ENCODE peak calls at places on chromosome 14, in five cellular contexts. One of them, this sample, is unnamed.

GRCh38 chr14:32933943-32934890 is 4.5 kb upstream of the NPAS3 start:
- DNase-seq in psoas muscle: peak; percentile 17
- DNase-seq in hepatocyte: peak; percentile 45
- DNase-seq in tibial nerve: no peak
- DNase-seq in adrenal gland: peak; percentile 27
- DNase-seq in this sample: peak; percentile 70

GRCh38 chr14:32998433-32998832 is 59.8 kb downstream of the NPAS3 start:
- DNase-seq in psoas muscle: no peak
- DNase-seq in hepatocyte: no peak
- DNase-seq in tibial nerve: no peak
- DNase-seq in adrenal gland: no peak
- DNase-seq in this sample: peak; percentile 29

GRCh38 chr14:22691171-22691570 is 47.0 kb upstream of the OR6J1 start:
- DNase-seq in psoas muscle: no peak
- DNase-seq in hepatocyte: no peak
- DNase-seq in tibial nerve: no peak
- DNase-seq in adrenal gland: no peak
- DNase-seq in this sample: no peak

GRCh38 chr14:52073251-52073650 is 4.4 kb upstream of the NID2 start:
- DNase-seq in psoas muscle: no peak
- DNase-seq in hepatocyte: no peak
- DNase-seq in tibial nerve: no peak
- DNase-seq in adrenal gland: no peak
- DNase-seq in this sample: no peak

GRCh38 chr14:85195872-85196477 is 334.0 kb upstream of the FLRT2 start:
- DNase-seq in psoas muscle: no peak
- DNase-seq in hepatocyte: no peak
- DNase-seq in tibial nerve: no peak
- DNase-seq in adrenal gland: no peak
- DNase-seq in this sample: no peak

GRCh38 chr14:38254565-38255407 is 1.1 kb downstream of the CLEC14A start:
- DNase-seq in psoas muscle: peak; percentile 14
- DNase-seq in hepatocyte: no peak
- DNase-seq in tibial nerve: no peak
- DNase-seq in adrenal gland: no peak
- DNase-seq in this sample: peak; percentile 33

GRCh38 chr14:39107624-39108023 is 4.6 kb upstream of the SEC23A start:
- DNase-seq in psoas muscle: no peak
- DNase-seq in hepatocyte: peak; percentile 55
- DNase-seq in tibial nerve: no peak
- DNase-seq in adrenal gland: no peak
- DNase-seq in this sample: peak; percentile 16

GRCh38 chr14:32654106-32654505 is 284.6 kb upstream of the NPAS3 start:
- DNase-seq in psoas muscle: no peak
- DNase-seq in hepatocyte: no peak
- DNase-seq in tibial nerve: no peak
- DNase-seq in adrenal gland: no peak
- DNase-seq in this sample: no peak

GRCh38 chr14:34911209-34912150 is 36.3 kb upstream of the BAZ1A start:
- DNase-seq in psoas muscle: no peak
- DNase-seq in hepatocyte: no peak
- DNase-seq in tibial nerve: no peak
- DNase-seq in adrenal gland: no peak
- DNase-seq in this sample: peak; percentile 1

GRCh38 chr14:82905762-82906161 is 1372.1 kb upstream of the SEL1L start:
- DNase-seq in psoas muscle: no peak
- DNase-seq in hepatocyte: no peak
- DNase-seq in tibial nerve: no peak
- DNase-seq in adrenal gland: no peak
- DNase-seq in this sample: no peak

GRCh38 chr14:89000007-89000942 is 175.8 kb downstream of the TTC8 start:
- DNase-seq in psoas muscle: peak; percentile 26
- DNase-seq in hepatocyte: peak; percentile 76
- DNase-seq in tibial nerve: no peak
- DNase-seq in adrenal gland: peak; percentile 79
- DNase-seq in this sample: peak; percentile 98

GRCh38 chr14:45658917-45659299 is 405.9 kb upstream of the MIS18BP1 start:
- DNase-seq in psoas muscle: no peak
- DNase-seq in hepatocyte: no peak
- DNase-seq in tibial nerve: no peak
- DNase-seq in adrenal gland: no peak
- DNase-seq in this sample: no peak

DNA sequence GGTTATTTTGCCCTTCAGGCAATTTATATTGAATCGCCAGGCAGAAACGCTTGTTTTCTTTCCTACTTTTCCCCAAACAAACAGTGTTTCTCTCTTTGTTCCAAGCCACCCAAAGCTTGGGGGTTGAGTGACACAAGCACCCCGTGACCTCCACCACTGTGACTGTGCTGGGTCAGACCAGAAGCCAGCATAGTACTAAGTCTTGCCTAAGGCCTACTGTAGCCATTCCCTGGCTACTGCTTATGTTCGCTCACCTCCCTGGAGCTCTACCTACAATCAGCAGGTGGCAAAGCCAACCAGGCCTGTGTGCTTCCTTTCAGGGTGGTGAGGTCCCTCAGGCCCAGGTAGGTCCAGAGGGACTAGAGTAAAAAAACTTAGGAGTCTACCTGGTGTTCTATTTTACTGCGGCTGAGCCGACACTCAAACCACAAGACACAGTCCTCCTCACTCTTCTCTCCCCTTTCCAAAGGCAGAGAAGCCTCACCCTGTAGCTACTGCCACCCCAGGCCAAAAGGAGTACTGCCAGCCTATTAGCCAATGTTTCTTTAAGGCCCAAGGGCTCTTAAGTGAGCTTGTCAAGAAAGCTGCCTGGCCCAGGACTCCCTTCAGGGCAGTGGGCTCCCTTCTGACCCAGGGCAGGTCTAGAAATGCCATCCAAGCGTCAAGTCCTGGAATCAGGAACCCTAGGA is 411.8 kb upstream of the MIS18BP1 start:
- DNase-seq in psoas muscle: no peak
- DNase-seq in hepatocyte: no peak
- DNase-seq in tibial nerve: no peak
- DNase-seq in adrenal gland: no peak
- DNase-seq in this sample: no peak
- TF ChIP-seq CTCF in psoas muscle: no peak
- TF ChIP-seq CTCF in hepatocyte: no peak
- TF ChIP-seq CTCF in tibial nerve: no peak
- TF ChIP-seq CTCF in adrenal gland: no peak
- TF ChIP-seq CTCF in this sample: no peak

GRCh38 chr14:68946423-68946822 is 32.7 kb downstream of the ACTN1 start:
- DNase-seq in psoas muscle: no peak
- DNase-seq in hepatocyte: no peak
- DNase-seq in tibial nerve: no peak
- DNase-seq in adrenal gland: no peak
- DNase-seq in this sample: no peak
- H3K4me1 ChIP-seq in psoas muscle: peaks cover 50% of the 10 kb centered on the region
- H3K4me1 ChIP-seq in hepatocyte: peaks cover 64% of the 10 kb centered on the region
- H3K4me1 ChIP-seq in tibial nerve: peaks cover 30% of the 10 kb centered on the region
- H3K4me1 ChIP-seq in adrenal gland: peaks cover 56% of the 10 kb centered on the region
- H3K4me1 ChIP-seq in this sample: peaks cover 46% of the 10 kb centered on the region

DNA sequence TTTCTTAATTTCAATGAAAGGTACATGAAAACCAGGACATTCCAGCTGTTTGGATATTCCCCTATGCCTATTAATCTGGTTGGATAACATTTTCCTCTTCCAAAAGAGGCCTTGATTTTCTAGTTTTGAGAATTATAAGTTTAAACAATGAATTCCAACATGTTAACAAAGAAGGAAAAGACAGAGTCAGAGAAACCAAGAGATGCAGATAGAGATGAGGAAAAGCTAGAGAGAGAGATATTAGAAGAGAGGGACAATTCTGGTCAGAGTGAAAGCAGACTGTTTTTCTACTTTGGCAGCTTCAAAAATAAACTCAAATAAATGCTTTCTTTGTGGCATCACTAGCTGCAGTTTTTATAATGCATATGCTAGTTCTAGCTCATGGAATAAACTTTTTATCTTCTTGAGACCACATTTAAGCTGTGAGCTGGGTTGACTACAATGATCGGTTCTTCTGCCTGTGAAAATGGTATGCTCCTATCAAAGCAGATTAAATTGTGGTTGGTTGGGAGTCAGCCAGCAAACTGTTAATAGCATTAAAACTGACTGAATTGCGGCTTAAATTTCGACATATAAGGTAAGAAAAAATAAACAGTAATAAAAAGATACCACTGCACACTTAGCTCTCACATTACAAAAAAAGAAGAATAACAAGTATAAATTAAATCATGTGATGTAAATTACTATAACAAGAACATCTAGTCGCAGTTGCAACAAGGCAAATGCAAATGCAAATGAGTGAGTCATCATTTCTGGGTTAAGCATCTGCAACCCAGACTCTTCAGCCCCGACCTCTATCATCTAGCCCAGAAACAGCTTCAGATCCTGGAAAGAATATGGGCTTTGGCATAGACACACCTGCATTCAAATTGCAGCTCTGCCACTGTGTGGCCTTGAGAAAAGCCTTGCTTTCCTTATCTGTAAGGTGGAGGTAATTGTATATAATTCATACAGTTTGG is 19.7 kb upstream of the DHRS7 start:
- DNase-seq in psoas muscle: no peak
- DNase-seq in hepatocyte: no peak
- DNase-seq in tibial nerve: no peak
- DNase-seq in adrenal gland: no peak
- DNase-seq in this sample: peak; percentile 14
- H3K4me3 ChIP-seq in psoas muscle: peak overlapping the region; percentile 65
- H3K4me3 ChIP-seq in hepatocyte: no peak overlapping the region
- H3K4me3 ChIP-seq in tibial nerve: peak overlapping the region; percentile 38
- H3K4me3 ChIP-seq in adrenal gland: peak overlapping the region; percentile 50
- H3K4me3 ChIP-seq in this sample: no peak overlapping the region

GRCh38 chr14:92670177-92670576 is 78.2 kb downstream of the LGMN start:
- DNase-seq in psoas muscle: peak; percentile 21
- DNase-seq in hepatocyte: no peak
- DNase-seq in tibial nerve: no peak
- DNase-seq in adrenal gland: no peak
- DNase-seq in this sample: no peak
- TF ChIP-seq CTCF in psoas muscle: no peak
- TF ChIP-seq CTCF in hepatocyte: no peak
- TF ChIP-seq CTCF in tibial nerve: no peak
- TF ChIP-seq CTCF in adrenal gland: no peak
- TF ChIP-seq CTCF in this sample: peak; percentile 37

GRCh38 chr14:68681256-68681655 is 111.6 kb downstream of the ZFP36L1 start:
- DNase-seq in psoas muscle: no peak
- DNase-seq in hepatocyte: no peak
- DNase-seq in tibial nerve: no peak
- DNase-seq in adrenal gland: no peak
- DNase-seq in this sample: no peak

GRCh38 chr14:68684466-68685418 is 108.1 kb downstream of the ZFP36L1 start:
- DNase-seq in psoas muscle: no peak
- DNase-seq in hepatocyte: no peak
- DNase-seq in tibial nerve: no peak
- DNase-seq in adrenal gland: no peak
- DNase-seq in this sample: no peak

GRCh38 chr14:68682166-68683103 is 110.4 kb downstream of the ZFP36L1 start:
- DNase-seq in psoas muscle: no peak
- DNase-seq in hepatocyte: peak; percentile 71
- DNase-seq in tibial nerve: peak; percentile 70
- DNase-seq in adrenal gland: peak; percentile 69
- DNase-seq in this sample: no peak

GRCh38 chr14:68685419-68686211 is 107.3 kb downstream of the ZFP36L1 start:
- DNase-seq in psoas muscle: no peak
- DNase-seq in hepatocyte: peak; percentile 85
- DNase-seq in tibial nerve: no peak
- DNase-seq in adrenal gland: no peak
- DNase-seq in this sample: no peak

DNA sequence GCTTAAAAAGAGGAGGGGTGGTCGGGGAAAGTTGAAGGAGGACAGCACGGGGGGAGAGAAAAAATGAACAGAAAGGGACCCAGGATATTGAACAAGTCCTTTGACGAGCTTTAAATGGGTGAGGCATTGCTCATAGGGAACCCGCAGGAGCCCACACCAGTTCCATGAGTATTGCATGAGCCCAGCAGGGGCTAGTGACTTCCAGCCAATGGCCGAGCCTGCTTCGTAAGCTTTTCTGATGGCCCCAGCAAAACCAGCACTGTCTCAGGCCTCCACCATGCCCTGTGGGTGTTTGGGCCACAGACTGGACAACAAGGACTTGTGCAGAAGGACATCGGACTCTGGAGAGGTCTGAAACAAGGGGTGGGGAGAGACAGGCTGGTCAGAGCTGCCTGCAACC is 109.5 kb downstream of the ZFP36L1 start:
- DNase-seq in psoas muscle: no peak
- DNase-seq in hepatocyte: no peak
- DNase-seq in tibial nerve: no peak
- DNase-seq in adrenal gland: no peak
- DNase-seq in this sample: no peak
- H3K4me1 ChIP-seq in psoas muscle: peaks cover 40% of the 10 kb centered on the region
- H3K4me1 ChIP-seq in hepatocyte: peaks cover 55% of the 10 kb centered on the region
- H3K4me1 ChIP-seq in tibial nerve: peaks cover 45% of the 10 kb centered on the region
- H3K4me1 ChIP-seq in adrenal gland: peaks cover 64% of the 10 kb centered on the region
- H3K4me1 ChIP-seq in this sample: peaks cover 34% of the 10 kb centered on the region

GRCh38 chr14:65356327-65356836 is 56.1 kb upstream of the FUT8 start:
- DNase-seq in psoas muscle: no peak
- DNase-seq in hepatocyte: peak; percentile 54
- DNase-seq in tibial nerve: no peak
- DNase-seq in adrenal gland: no peak
- DNase-seq in this sample: no peak

GRCh38 chr14:65354131-65354530 is 58.4 kb upstream of the FUT8 start:
- DNase-seq in psoas muscle: no peak
- DNase-seq in hepatocyte: no peak
- DNase-seq in tibial nerve: no peak
- DNase-seq in adrenal gland: no peak
- DNase-seq in this sample: no peak

GRCh38 chr14:65351493-65352224 is 60.9 kb upstream of the FUT8 start:
- DNase-seq in psoas muscle: no peak
- DNase-seq in hepatocyte: no peak
- DNase-seq in tibial nerve: no peak
- DNase-seq in adrenal gland: no peak
- DNase-seq in this sample: no peak

GRCh38 chr14:65354715-65355114 is 57.8 kb upstream of the FUT8 start:
- DNase-seq in psoas muscle: no peak
- DNase-seq in hepatocyte: peak; percentile 44
- DNase-seq in tibial nerve: no peak
- DNase-seq in adrenal gland: no peak
- DNase-seq in this sample: no peak

DNA sequence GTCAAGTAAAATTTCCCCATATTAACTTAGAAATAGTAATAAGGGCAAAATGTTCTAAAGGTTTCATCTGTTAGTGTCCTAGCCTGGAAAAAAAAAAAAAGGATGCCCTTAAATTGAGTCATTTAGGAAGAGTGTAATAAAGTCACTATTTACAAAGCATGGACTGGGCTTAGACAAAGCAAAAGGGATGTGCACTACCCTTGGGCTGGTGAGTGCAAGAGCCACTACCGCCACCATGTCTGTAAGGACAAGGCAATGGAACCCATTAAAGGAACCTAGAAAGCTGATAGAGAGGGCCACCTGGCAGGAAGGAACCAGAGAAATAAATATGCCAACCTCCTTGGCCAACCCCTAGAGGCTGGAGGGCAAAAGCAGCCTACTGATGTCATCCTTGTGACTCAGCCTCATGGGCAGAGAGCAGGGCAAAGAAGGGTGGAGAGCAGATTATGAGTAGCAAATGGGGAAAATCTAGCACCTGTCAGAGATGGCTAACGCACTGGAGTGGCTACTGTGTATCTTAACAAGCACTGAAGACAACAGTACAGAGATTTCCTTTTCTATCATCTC is 59.5 kb upstream of the FUT8 start:
- DNase-seq in psoas muscle: no peak
- DNase-seq in hepatocyte: no peak
- DNase-seq in tibial nerve: no peak
- DNase-seq in adrenal gland: no peak
- DNase-seq in this sample: no peak
- H3K4me3 ChIP-seq in psoas muscle: no peak overlapping the region
- H3K4me3 ChIP-seq in hepatocyte: no peak overlapping the region
- H3K4me3 ChIP-seq in tibial nerve: no peak overlapping the region
- H3K4me3 ChIP-seq in adrenal gland: no peak overlapping the region
- H3K4me3 ChIP-seq in this sample: no peak overlapping the region

This sample was measured in cardiac muscle cell.